ENCODE peak calls at places on chromosomes 12 and 14, in four cellular contexts. Y, M, U and I are unnamed samples.
A peak's percentile ranks its signal among the peaks of the same experiment; 100 is the strongest.

GRCh38 chr12:46131729-46132128 is 137.1 kb downstream of the SLC38A1 start:
- DNase-seq in M (no peak), Y (no peak), U (no peak), I (no peak)

GRCh38 chr12:30928356-30929264 is 2.1 kb downstream of the TSPAN11 start:
- DNase-seq in U (peak; percentile 64), M (no peak), Y (no peak), I (no peak)

GRCh38 chr14:66508846-66509621 is 1.1 kb downstream of the GPHN start:
- DNase-seq in Y (peak; percentile 51), U (peak; percentile 80), M (peak; percentile 50), I (peak; percentile 79)

GRCh38 chr14:52801014-52801708 is 9.8 kb upstream of the GNPNAT1 start:
- DNase-seq in U (no peak), M (no peak), Y (no peak), I (no peak)

GRCh38 chr12:132399092-132400010 is 70.0 kb upstream of the GALNT9 start:
- DNase-seq in Y (no peak), U (no peak), M (no peak), I (no peak)

GRCh38 chr14:74613211-74613914 is 1.3 kb upstream of the LTBP2 start:
- DNase-seq in M (no peak), U (no peak), Y (no peak), I (no peak)

GRCh38 chr12:87982208-87982607 is 47.0 kb downstream of the C12orf50 start:
- DNase-seq in M (no peak), U (no peak), Y (no peak), I (no peak)

GRCh38 chr14:62409909-62410308 is 635.3 kb downstream of the KCNH5 start:
- DNase-seq in M (no peak), U (no peak), Y (no peak), I (no peak)

GRCh38 chr12:106070147-106070546 is 68.6 kb downstream of the NUAK1 start:
- DNase-seq in Y (no peak), M (no peak), U (no peak), I (no peak)

GRCh38 chr12:31369712-31370521 is 44.0 kb upstream of the SINHCAF start:
- DNase-seq in Y (no peak), M (peak; percentile 32), U (no peak), I (no peak)

GRCh38 chr12:3987571-3987970 is 114.4 kb upstream of the PARP11 start:
- DNase-seq in M (no peak), U (no peak), Y (no peak), I (no peak)

GRCh38 chr12:87520968-87521367 is 508.2 kb downstream of the C12orf50 start:
- DNase-seq in U (no peak), Y (no peak), M (no peak), I (no peak)

GRCh38 chr12:94180558-94181296 is 32.4 kb downstream of the PLXNC1 start:
- DNase-seq in Y (no peak), U (no peak), M (no peak), I (no peak)

GRCh38 chr12:128381537-128381936 is 114.6 kb downstream of the TMEM132C start:
- DNase-seq in M (no peak), Y (no peak), U (no peak), I (no peak)

GRCh38 chr12:132275110-132275531 is 54.3 kb downstream of the GALNT9 start:
- DNase-seq in U (no peak), Y (no peak), M (peak; percentile 43), I (no peak)

GRCh38 chr12:54390176-54390667 is 5.7 kb upstream of the ZNF385A start:
- DNase-seq in Y (no peak), M (no peak), U (no peak), I (no peak)

GRCh38 chr12:54390668-54391551 is 6.4 kb upstream of the ZNF385A start:
- DNase-seq in Y (peak; percentile 75), U (peak; percentile 84), M (peak; percentile 69), I (no peak)

GRCh38 chr12:54389139-54389508 is 4.6 kb upstream of the ZNF385A start:
- DNase-seq in Y (no peak), M (no peak), U (no peak), I (no peak)

GRCh38 chr12:54388214-54389138 is 3.9 kb upstream of the ZNF385A start:
- DNase-seq in M (no peak), Y (no peak), U (no peak), I (no peak)

DNA sequence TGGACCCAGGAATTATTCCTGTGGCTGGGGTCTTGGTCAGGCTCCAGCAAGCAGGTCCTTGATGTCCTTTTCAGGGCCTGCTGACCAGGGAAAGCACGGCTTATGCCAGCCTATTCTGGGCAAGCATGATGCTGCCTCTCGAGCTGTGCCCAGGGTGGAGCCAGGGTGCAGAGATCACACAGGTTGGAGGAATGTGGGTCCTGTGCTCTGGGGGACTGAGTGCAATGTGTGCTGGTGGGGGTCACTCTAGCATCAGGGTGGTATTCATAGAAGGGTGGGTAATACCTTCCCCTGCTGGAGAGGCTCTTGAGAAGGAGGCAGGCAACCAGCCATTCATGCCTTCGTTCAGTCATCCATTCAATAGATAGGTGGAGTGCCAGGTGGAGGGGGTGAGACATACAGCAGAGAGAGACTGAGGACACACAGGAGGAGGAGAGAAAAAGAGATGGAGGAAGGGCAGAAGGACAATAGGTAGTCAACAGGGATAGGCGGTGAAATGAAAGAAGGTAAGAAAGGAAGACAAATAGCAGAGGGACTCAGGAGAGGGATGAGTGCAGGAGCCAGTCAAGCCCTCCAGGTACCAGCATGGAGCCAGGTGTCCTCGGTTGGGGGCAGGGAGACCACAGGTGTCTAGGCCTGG is 5.1 kb upstream of the ZNF385A start:
- DNase-seq in M (no peak), U (no peak), Y (no peak), I (no peak)
- TF ChIP-seq POLR2A in M (no peak), U (no peak), Y (no peak), I (no peak)

DNA sequence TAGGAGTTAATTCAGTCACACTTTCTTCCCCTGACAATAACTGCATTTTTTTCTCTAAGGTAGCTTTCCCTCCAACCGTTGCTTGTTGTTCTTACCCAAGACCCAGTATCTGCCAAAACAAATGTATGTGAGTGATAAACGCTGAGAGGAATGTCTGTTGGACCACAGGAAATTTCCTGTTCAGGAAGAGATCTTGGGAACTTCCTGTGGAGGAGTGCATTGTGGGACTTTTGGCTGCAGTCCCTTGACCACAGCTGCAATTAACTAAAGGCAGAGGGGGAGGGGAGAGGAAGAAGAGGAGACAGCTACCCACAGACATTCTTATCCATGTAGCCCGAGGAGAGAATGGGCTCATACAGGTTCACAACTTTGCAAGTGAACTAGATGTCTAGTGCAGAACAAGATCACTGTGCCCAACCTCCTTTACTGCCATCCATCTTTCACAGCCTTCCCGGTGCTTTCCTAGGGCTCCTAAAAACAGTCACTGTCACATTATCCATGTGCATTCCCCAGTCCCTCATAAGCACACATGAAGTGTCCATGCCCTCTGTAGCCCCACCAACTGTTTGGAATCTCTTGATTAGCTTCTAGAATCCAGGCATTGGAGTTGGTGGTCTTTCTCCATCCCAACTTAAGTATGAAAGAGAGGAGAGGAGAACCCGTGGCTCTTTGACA is 149.5 kb downstream of the ETV6 start:
- DNase-seq in M (no peak), U (no peak), Y (no peak), I (no peak)
- TF ChIP-seq POLR2A in M (no peak), U (no peak), Y (no peak), I (no peak)

GRCh38 chr12:48279096-48279495 is 71.6 kb downstream of the ZNF641 start:
- DNase-seq in U (no peak), M (no peak), Y (no peak), I (no peak)
- TF ChIP-seq POLR2A in U (no peak), M (no peak), Y (no peak), I (no peak)

GRCh38 chr14:70907996-70908917 is 998 bp downstream of the PCNX1 start:
- DNase-seq in Y (no peak), U (peak; percentile 81), M (peak; percentile 41), I (peak; percentile 80)
- TF ChIP-seq POLR2A in Y (no peak), U (no peak), M (no peak), I (peak; percentile 58)

GRCh38 chr14:100361626-100362025 is 38.5 kb downstream of the SLC25A47 start:
- DNase-seq in Y (no peak), M (no peak), U (no peak), I (no peak)
- TF ChIP-seq POLR2A in Y (no peak), M (no peak), U (no peak), I (no peak)

DNA sequence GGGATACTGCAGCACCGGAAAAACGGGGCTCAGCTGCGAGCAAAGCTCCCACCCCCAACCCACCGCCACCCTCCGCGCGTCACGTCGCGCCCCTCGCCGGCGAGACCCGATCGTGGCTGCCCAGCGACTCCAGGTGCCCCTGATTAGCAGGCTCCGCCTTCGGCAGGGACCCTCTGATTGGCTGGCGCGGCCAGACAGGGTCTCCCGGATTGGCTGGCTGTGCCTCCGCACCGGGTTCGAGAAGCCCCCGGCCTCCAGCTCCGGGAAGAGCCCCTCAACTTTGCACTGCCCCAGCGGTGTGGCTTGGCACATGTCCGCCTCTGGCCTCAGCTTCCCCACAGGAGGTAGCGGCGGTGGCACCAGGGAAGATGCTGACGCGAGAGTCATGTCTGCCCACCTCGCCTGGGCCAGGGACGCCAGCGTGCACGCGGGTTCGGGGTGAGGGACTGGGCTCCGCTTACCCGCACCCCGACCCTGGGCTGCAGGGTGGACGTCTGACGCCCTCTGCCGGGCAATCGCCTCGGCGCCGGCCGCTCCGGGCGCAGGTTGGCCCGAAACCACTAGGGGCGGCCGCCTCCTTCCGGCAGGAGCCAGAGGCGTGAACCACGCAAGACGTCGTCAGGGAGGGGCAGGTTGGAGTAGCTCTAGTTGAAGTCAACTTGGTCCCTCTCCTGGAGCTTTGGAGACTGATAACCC is 496 bp upstream of the RHOF start:
- DNase-seq in M (peak; percentile 96), Y (peak; percentile 89), U (peak; percentile 94), I (peak; percentile 94)
- TF ChIP-seq POLR2A in M (peak; percentile 48), Y (no peak), U (no peak), I (peak; percentile 15)

DNA sequence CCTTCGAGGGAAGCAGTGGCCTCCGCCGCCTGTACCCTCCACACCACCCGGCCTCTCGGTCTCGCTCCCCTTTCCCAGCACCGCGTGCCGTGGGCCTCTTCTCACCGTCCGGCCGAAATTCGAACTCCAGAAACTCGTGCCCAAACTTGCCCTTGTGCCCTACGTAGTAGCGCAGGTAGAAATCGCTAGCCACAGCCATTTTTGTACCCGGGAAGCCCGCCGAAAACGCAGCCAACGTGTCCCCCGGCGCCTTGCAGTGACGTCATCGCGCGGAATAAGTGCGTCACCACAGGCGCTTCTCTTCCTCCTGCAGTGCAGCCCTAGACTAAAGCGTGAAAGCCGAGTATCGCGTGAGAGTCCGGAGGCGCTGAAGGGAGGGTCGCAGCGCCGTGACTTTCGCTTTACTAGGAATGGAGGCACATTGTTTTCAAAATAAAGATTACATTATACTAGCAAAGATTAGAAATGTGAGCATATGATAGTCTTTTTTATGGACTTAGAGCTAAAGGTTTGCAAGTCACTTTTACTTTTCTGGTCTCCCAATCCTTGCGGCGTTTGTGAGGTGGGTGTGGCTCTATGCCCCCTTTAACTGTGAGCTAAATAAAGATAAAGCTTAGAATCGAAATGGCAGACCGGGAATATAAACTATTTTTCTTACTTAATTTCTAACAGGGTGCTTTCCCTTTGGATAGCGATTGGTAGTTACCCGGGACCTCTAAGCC is at the start of gene MAGOHB:
- DNase-seq in U (peak; percentile 98), M (peak; percentile 98), Y (peak; percentile 97), I (peak; percentile 94)
- TF ChIP-seq POLR2A in U (no peak), M (peak; percentile 79), Y (no peak), I (peak; percentile 60)